ENCODE peak calls at places on chromosome 10, in eight cellular contexts. Z, M, E, X, U, D, A and K are unnamed samples.

GRCh38 chr10:121974535-121975294 is at the start of gene NSMCE4A:
- DNase-seq in Z (peak; percentile 95), M (peak; percentile 81), E (peak; percentile 75), X (peak; percentile 82), U (peak; percentile 81), D (peak; percentile 76), A (no peak), K (peak; percentile 86)

GRCh38 chr10:3806603-3807002 is 21.6 kb upstream of the KLF6 start:
- DNase-seq in Z (no peak), M (no peak), E (peak; percentile 67), X (no peak), U (no peak), D (peak; percentile 96), A (no peak), K (no peak)

GRCh38 chr10:89337493-89337892 is 9.7 kb downstream of the IFIT3 start:
- DNase-seq in Z (no peak), M (no peak), E (peak; percentile 45), X (no peak), U (no peak), D (peak; percentile 86), A (no peak), K (no peak)

GRCh38 chr10:112687647-112688046 is 240.6 kb downstream of the VTI1A start:
- DNase-seq in Z (no peak), M (no peak), E (peak; percentile 59), X (no peak), U (no peak), D (peak; percentile 36), A (no peak), K (no peak)

GRCh38 chr10:3090914-3091313 is 23.6 kb downstream of the PFKP start:
- DNase-seq in Z (no peak), M (peak; percentile 61), E (peak; percentile 78), X (peak; percentile 68), U (peak; percentile 61), D (peak; percentile 79), A (no peak), K (no peak)

GRCh38 chr10:28125701-28126100 is 126.8 kb upstream of the ODAD2 start:
- DNase-seq in Z (no peak), M (no peak), E (peak; percentile 39), X (no peak), U (no peak), D (peak; percentile 93), A (no peak), K (no peak)

GRCh38 chr10:11715815-11716494 is 26.2 kb upstream of the ECHDC3 start:
- DNase-seq in Z (no peak), M (peak; percentile 54), E (peak; percentile 12), X (peak; percentile 59), U (no peak), D (no peak), A (no peak), K (peak; percentile 81)

GRCh38 chr10:85044-85443 is 35.9 kb upstream of the TUBB8 start:
- DNase-seq in Z (no peak), M (no peak), E (no peak), X (no peak), U (no peak), D (no peak), A (no peak), K (no peak)

GRCh38 chr10:35336921-35337741 is 822 bp downstream of the CCNY start:
- DNase-seq in Z (peak; percentile 91), M (peak; percentile 48), E (peak; percentile 38), X (peak; percentile 50), U (peak; percentile 28), D (peak; percentile 40), A (no peak), K (peak; percentile 69)

GRCh38 chr10:10831085-10831484 is 186.6 kb upstream of the CELF2 start:
- DNase-seq in Z (no peak), M (no peak), E (peak; percentile 80), X (no peak), U (no peak), D (peak; percentile 87), A (peak; percentile 81), K (no peak)

GRCh38 chr10:131797626-131798025 is 103.2 kb upstream of the PPP2R2D start:
- DNase-seq in Z (no peak), M (no peak), E (no peak), X (no peak), U (no peak), D (no peak), A (no peak), K (no peak)

GRCh38 chr10:131842351-131843088 is 58.3 kb upstream of the PPP2R2D start:
- DNase-seq in Z (peak; percentile 59), M (no peak), E (no peak), X (no peak), U (no peak), D (no peak), A (no peak), K (peak; percentile 47)

GRCh38 chr10:131222986-131223385 is 88.5 kb downstream of the TCERG1L start:
- DNase-seq in Z (peak; percentile 64), M (no peak), E (no peak), X (no peak), U (no peak), D (no peak), A (no peak), K (peak; percentile 31)

GRCh38 chr10:59315465-59315864 is 46.9 kb downstream of the FAM13C start:
- DNase-seq in Z (no peak), M (no peak), E (peak; percentile 32), X (no peak), U (peak; percentile 43), D (no peak), A (no peak), K (no peak)

GRCh38 chr10:79211616-79212015 is 135.7 kb upstream of the PPIF start:
- DNase-seq in Z (no peak), M (no peak), E (no peak), X (no peak), U (no peak), D (no peak), A (no peak), K (no peak)
- H3K4me3 ChIP-seq in Z (no peak overlapping the region), M (no peak overlapping the region), E (no peak overlapping the region), X (no peak overlapping the region), U (no peak overlapping the region), D (no peak overlapping the region), A (no peak overlapping the region), K (no peak overlapping the region)

GRCh38 chr10:37860494-37861190 is 3.2 kb upstream of the ZNF248 start:
- DNase-seq in Z (no peak), M (no peak), E (peak; percentile 44), X (no peak), U (no peak), D (peak; percentile 68), A (no peak), K (no peak)
- H3K9me3 ChIP-seq in Z (no peaks in the 10 kb centered on the region), M (no peaks in the 10 kb centered on the region), E (no peaks in the 10 kb centered on the region), X (no peaks in the 10 kb centered on the region), U (no peaks in the 10 kb centered on the region), D (no peaks in the 10 kb centered on the region), A (no peaks in the 10 kb centered on the region), K (no peaks in the 10 kb centered on the region)

DNA sequence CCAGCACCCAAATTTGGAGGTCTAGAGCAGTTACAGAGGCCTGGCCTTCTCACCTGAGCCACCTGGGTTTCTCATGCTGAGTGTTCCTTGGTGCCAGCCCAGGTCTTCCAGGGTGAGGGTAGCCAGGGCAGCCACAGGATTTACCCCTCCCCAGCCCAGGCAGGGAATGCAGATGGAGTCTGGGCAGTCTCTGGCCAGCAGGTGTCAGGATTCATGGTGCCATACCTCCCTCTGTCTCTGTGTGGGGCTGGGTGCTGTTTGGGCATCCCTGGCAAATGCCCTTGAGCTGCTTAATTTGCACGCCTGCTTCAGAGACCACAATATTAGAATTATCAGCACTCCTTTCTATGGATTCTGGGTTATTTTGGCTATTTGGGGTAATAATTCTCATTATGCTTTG is 246.7 kb downstream of the GFRA1 start:
- DNase-seq in Z (no peak), M (no peak), E (no peak), X (no peak), U (no peak), D (no peak), A (no peak), K (peak; percentile 38)
- TF ChIP-seq CTCF in Z (no peak), M (no peak), E (no peak), X (no peak), U (peak; percentile 9), D (no peak), A (no peak), K (peak; percentile 56)

DNA sequence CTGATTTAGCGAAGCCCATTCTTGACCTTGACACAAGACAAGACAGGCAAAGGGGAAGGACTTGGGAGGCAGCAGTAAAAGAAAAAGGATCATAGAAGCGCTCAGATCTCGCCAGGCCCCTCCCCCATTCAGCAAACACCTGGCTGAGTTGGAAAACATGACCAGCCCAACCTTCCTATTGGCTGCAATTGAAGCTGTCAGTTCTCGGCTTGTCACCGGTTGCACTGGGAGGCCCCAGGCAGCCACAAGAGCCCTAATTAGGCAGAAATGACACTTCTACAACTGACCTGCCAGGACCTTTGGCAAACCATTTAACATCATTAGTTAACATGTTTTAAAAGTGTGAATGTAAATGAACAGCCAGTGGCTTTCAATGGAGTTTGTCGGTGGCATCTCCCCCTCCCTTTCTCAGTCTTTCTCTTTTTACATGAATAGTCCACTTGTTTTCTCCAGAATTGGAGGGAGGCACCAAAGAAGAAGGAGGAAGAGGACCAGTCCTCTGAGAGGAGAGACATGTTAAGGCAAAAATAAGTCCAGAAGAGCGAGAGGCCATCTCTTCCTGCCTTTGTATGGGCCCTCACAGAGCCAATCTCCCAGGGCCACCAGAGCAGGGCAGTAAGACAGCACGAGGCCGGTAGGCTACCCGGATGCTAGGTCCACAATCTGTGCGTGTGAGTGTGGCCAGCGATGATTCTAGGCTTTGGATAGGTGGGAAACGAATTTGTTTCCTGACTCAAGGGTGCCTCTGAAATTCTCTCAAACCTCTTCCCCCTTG is 15.1 kb upstream of the ENO4 start:
- DNase-seq in Z (no peak), M (no peak), E (no peak), X (no peak), U (no peak), D (no peak), A (no peak), K (no peak)
- H3K4me3 ChIP-seq in Z (no peak overlapping the region), M (no peak overlapping the region), E (no peak overlapping the region), X (no peak overlapping the region), U (no peak overlapping the region), D (no peak overlapping the region), A (no peak overlapping the region), K (no peak overlapping the region)

DNA sequence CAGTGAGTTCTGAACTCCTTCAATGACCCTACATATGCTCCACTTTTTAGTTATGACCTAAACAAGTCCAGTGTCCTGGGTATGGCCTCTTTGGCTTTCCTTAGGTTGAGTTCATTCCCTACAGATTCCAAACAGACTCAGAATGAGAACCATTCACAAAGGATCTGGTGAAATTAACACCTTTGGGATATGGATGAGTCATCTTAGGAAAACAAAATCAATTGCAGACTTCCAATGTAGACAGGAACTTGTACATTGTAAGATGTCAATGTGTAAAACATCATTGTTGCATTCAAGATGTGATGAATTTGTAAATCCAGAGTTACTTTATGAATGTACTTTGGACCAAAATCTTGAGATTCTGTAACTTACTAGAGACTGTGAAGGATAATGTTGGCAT is 43.5 kb upstream of the HECTD2 start:
- DNase-seq in Z (no peak), M (no peak), E (no peak), X (no peak), U (no peak), D (no peak), A (no peak), K (no peak)
- H3K9me3 ChIP-seq in Z (no peaks in the 10 kb centered on the region), M (no peaks in the 10 kb centered on the region), E (no peaks in the 10 kb centered on the region), X (no peaks in the 10 kb centered on the region), U (peaks cover 28% of the 10 kb centered on the region), D (no peaks in the 10 kb centered on the region), A (no peaks in the 10 kb centered on the region), K (no peaks in the 10 kb centered on the region)

GRCh38 chr10:26556756-26557640 is 118.9 kb downstream of the APBB1IP start:
- DNase-seq in Z (no peak), M (peak; percentile 18), E (peak; percentile 75), X (peak; percentile 41), U (no peak), D (peak; percentile 48), A (no peak), K (no peak)
- TF ChIP-seq CTCF in Z (peak; percentile 46), M (peak; percentile 87), E (peak; percentile 94), X (peak; percentile 33), U (peak; percentile 82), D (peak; percentile 95), A (peak; percentile 47), K (peak; percentile 79)